ENCODE peak calls at places on chromosomes 6 and 20, in five cellular contexts. G is SK-N-SH, M is A549, I is K562, R is HepG2. O is an unnamed sample.

GRCh38 chr6:103800131-103800670 is 1059.5 kb downstream of the HACE1 start:
- DNase-seq in R (no peak), G (no peak), M (no peak), I (no peak), O (no peak)

GRCh38 chr6:170128346-170128745 is 162.5 kb downstream of the DLL1 start:
- DNase-seq in M (no peak), R (no peak), G (no peak), I (no peak), O (no peak)

GRCh38 chr20:18048191-18048590 is 9.5 kb downstream of the OVOL2 start:
- DNase-seq in I (no peak), G (no peak), R (no peak), M (no peak), O (no peak)

GRCh38 chr20:50187403-50188051 is 3.1 kb upstream of the CEBPB start:
- DNase-seq in R (peak; percentile 77), G (no peak), I (peak; percentile 74), M (peak; percentile 88), O (no peak)

GRCh38 chr6:1608222-1608975 is 1.3 kb upstream of the FOXC1 start:
- DNase-seq in G (no peak), M (no peak), I (no peak), R (no peak), O (no peak)

GRCh38 chr20:8309638-8310037 is 177.6 kb downstream of the PLCB1 start:
- DNase-seq in M (no peak), G (no peak), I (no peak), R (no peak), O (no peak)

GRCh38 chr6:43840490-43841218 is 70.6 kb downstream of the VEGFA start:
- DNase-seq in I (no peak), R (no peak), G (no peak), M (no peak), O (no peak)

GRCh38 chr6:4819706-4820283 is 43.6 kb downstream of the CDYL start:
- DNase-seq in I (no peak), G (no peak), R (no peak), M (no peak), O (no peak)

GRCh38 chr6:3247255-3248146 is 11.2 kb upstream of the PSMG4 start:
- DNase-seq in I (peak; percentile 78), R (peak; percentile 87), M (peak; percentile 24), G (peak; percentile 81), O (no peak)

GRCh38 chr6:9523462-9523861 is 891.4 kb downstream of the TFAP2A start:
- DNase-seq in I (no peak), M (peak; percentile 19), G (no peak), R (no peak), O (no peak)

GRCh38 chr6:15148356-15149058 is 97.4 kb upstream of the JARID2 start:
- DNase-seq in I (no peak), M (peak; percentile 9), R (peak; percentile 74), G (no peak), O (no peak)

GRCh38 chr6:129364767-129365166 is 345.2 kb downstream of the ARHGAP18 start:
- DNase-seq in M (no peak), G (no peak), I (no peak), R (no peak), O (no peak)

GRCh38 chr20:25220021-25220730 is 24.7 kb downstream of the ENTPD6 start:
- DNase-seq in G (peak; percentile 66), R (no peak), I (no peak), M (no peak), O (no peak)

GRCh38 chr20:49542514-49542991 is 25.4 kb downstream of the PTGIS start:
- DNase-seq in M (no peak), G (no peak), I (no peak), R (no peak), O (no peak)

GRCh38 chr6:35728663-35729348 is 8.0 kb upstream of the ARMC12 start:
- DNase-seq in G (peak; percentile 42), R (no peak), I (peak; percentile 43), M (no peak), O (no peak)

GRCh38 chr6:154406301-154406700 is 49.7 kb upstream of the IPCEF1 start:
- DNase-seq in R (no peak), G (no peak), I (no peak), M (no peak), O (no peak)

GRCh38 chr20:41601742-41602141 is 16.4 kb downstream of the CHD6 start:
- DNase-seq in G (no peak), I (no peak), R (no peak), M (no peak), O (no peak)

GRCh38 chr6:43644940-43645612 is at the start of gene RSPH9:
- DNase-seq in I (peak; percentile 52), R (no peak), G (peak; percentile 77), M (peak; percentile 66), O (no peak)

GRCh38 chr6:90105766-90106165 is 190.9 kb downstream of the BACH2 start:
- DNase-seq in R (no peak), M (no peak), I (no peak), G (no peak), O (no peak)

GRCh38 chr6:155224031-155224451 is 39.8 kb upstream of the CLDN20 start:
- DNase-seq in M (peak; percentile 60), G (no peak), I (no peak), R (peak; percentile 79), O (peak; percentile 81)

GRCh38 chr6:154614101-154614500 is 103.6 kb upstream of the CNKSR3 start:
- DNase-seq in I (no peak), M (no peak), G (no peak), R (no peak), O (no peak)

GRCh38 chr20:38125157-38126056 is 39.7 kb downstream of the TGM2 start:
- DNase-seq in I (no peak), M (peak; percentile 63), G (no peak), R (peak; percentile 90), O (no peak)
- TF ChIP-seq EP300 in I (no peak), M (no peak), G (peak; percentile 58), R (no peak), O (no peak)

DNA sequence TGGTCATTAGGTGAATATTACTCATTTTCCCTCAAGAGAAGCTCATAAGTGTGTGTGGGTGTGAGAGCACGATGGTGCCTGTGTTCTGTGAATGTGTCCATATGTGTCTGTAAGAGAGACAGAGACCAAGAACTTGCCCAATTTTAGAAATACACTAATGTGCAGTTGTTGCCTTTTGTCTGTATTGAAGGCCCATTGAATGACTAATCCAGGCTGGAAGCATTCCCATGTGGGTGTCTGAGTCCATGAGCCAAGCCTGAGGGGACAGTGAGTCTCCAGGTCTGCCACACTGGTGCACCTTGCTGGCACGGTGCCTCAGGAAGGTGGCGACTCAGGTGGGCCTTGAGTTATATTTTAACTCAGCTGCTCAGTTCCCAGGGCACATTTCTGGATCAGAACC is 25.5 kb upstream of the ASXL1 start:
- DNase-seq in R (no peak), M (no peak), I (no peak), G (no peak), O (no peak)
- TF ChIP-seq SMC3 in R (no peak), M (no peak), I (no peak), G (no peak), O (no peak)

DNA sequence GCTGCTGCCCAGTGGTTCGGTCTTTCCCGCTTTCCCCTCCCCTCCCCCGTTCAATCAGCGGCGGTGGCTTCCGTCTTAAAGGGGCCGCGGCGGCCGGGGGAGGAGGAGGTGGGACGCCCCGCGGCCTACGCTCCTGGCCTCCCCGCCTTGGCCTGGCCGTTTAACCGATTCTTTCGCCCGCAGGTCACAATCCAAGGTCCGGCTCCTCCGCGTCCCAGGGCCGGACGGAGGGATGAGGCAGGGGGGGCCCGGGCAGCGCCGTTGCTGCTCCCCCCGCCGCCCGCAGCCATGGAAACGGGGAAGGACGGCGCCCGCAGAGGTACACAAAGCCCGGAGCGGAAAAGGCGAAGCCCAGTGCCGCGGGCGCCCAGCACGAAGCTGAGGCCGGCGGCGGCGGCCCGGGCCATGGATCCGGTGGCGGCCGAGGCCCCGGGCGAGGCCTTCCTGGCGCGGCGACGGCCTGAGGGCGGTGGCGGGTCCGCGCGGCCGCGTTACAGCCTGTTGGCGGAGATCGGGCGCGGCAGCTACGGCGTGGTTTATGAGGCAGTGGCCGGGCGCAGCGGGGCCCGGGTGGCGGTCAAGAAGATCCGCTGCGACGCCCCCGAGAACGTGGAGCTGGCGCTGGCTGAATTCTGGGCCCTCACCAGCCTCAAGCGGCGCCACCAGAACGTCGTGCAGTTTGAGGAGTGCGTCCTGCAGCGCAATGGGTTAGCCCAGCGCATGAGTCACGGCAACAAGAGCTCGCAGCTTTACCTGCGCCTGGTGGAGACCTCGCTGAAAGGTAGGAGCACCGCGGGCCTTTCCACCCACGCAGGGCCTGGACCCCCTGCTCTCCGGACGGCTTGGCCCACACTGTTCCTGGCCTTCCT is 1.2 kb downstream of the STK35 start:
- DNase-seq in G (peak; percentile 97), I (peak; percentile 85), R (peak; percentile 87), M (peak; percentile 93), O (no peak)
- TF ChIP-seq EP300 in G (no peak), I (no peak), R (no peak), M (no peak), O (peak; percentile 62)

GRCh38 chr6:33785766-33786165 is 3.2 kb downstream of the LEMD2 start:
- DNase-seq in R (no peak), I (no peak), G (no peak), M (no peak), O (no peak)
- TF ChIP-seq SMC3 in R (no peak), I (no peak), G (no peak), M (no peak), O (no peak)

GRCh38 chr6:158026054-158026900 is 44.6 kb downstream of the SYNJ2 start:
- DNase-seq in R (peak; percentile 83), G (peak; percentile 79), M (peak; percentile 93), I (peak; percentile 81), O (no peak)
- TF ChIP-seq EP300 in R (no peak), G (peak; percentile 97), M (peak; percentile 68), I (no peak), O (peak; percentile 39)

GRCh38 chr6:25103603-25104002 is 167.8 kb upstream of the RIPOR2 start:
- DNase-seq in G (no peak), R (no peak), M (no peak), I (no peak), O (no peak)

GRCh38 chr6:25105070-25105925 is 169.5 kb upstream of the RIPOR2 start:
- DNase-seq in R (no peak), I (no peak), M (no peak), G (no peak), O (no peak)

GRCh38 chr6:25111782-25112181 is 167.4 kb upstream of the CARMIL1 start:
- DNase-seq in R (no peak), M (no peak), G (no peak), I (no peak), O (no peak)

GRCh38 chr6:25112207-25112874 is 166.8 kb upstream of the CARMIL1 start:
- DNase-seq in R (no peak), M (no peak), I (no peak), G (no peak), O (no peak)

GRCh38 chr6:25107218-25107617 is 171.5 kb upstream of the RIPOR2 start:
- DNase-seq in G (no peak), I (no peak), M (no peak), R (no peak), O (no peak)
- TF ChIP-seq SMC3 in G (no peak), I (no peak), M (no peak), R (no peak), O (no peak)

GRCh38 chr20:45910670-45911485 is 1.1 kb downstream of the PLTP start:
- DNase-seq in R (no peak), I (peak; percentile 98), G (peak; percentile 96), M (peak; percentile 99), O (peak; percentile 99)
- TF ChIP-seq EP300 in R (no peak), I (peak; percentile 82), G (no peak), M (no peak), O (no peak)

O was measured in GM12878.